ENCODE peak calls at places on chromosomes 11 and 22, in ten cellular contexts. W, N, F, Z, O, L, C, S, P and J are unnamed samples.
A peak's percentile ranks its signal among the peaks of the same experiment; 100 is the strongest.

GRCh38 chr22:32837142-32837541 is 35.6 kb downstream of the TIMP3 start:
- DNase-seq in W (no peak), N (no peak), F (no peak), Z (no peak), O (no peak), L (no peak), C (no peak), S (no peak), P (no peak), J (no peak)

GRCh38 chr11:87769626-87770025 is 405.6 kb downstream of the RAB38 start:
- DNase-seq in W (no peak), N (no peak), F (no peak), Z (no peak), O (no peak), L (no peak), C (no peak), S (no peak), P (no peak), J (no peak)

GRCh38 chr11:100827934-100828661 is 141.0 kb downstream of the ARHGAP42 start:
- DNase-seq in W (no peak), N (no peak), F (peak; percentile 55), Z (no peak), O (no peak), L (no peak), C (peak; percentile 65), S (peak; percentile 66), P (no peak), J (peak; percentile 59)

GRCh38 chr11:115464269-115464668 is 39.9 kb downstream of the CADM1 start:
- DNase-seq in W (no peak), N (no peak), F (no peak), Z (no peak), O (no peak), L (no peak), C (no peak), S (no peak), P (no peak), J (no peak)

GRCh38 chr22:23793326-23793725 is 6.6 kb downstream of the SMARCB1 start:
- DNase-seq in W (no peak), N (no peak), F (no peak), Z (no peak), O (no peak), L (no peak), C (no peak), S (no peak), P (no peak), J (no peak)

GRCh38 chr11:130585545-130585944 is 137.1 kb downstream of the ADAMTS15 start:
- DNase-seq in W (no peak), N (no peak), F (peak; percentile 26), Z (no peak), O (no peak), L (no peak), C (no peak), S (peak; percentile 18), P (no peak), J (no peak)

GRCh38 chr11:101428918-101429317 is 154.9 kb downstream of the TRPC6 start:
- DNase-seq in W (no peak), N (no peak), F (peak; percentile 42), Z (no peak), O (no peak), L (no peak), C (peak; percentile 24), S (peak; percentile 20), P (no peak), J (peak; percentile 13)

GRCh38 chr11:17386331-17387084 is 2.0 kb downstream of the KCNJ11 start:
- DNase-seq in W (peak; percentile 69), N (peak; percentile 78), F (peak; percentile 26), Z (peak; percentile 84), O (peak; percentile 67), L (peak; percentile 31), C (peak; percentile 90), S (peak; percentile 35), P (no peak), J (peak; percentile 62)

GRCh38 chr22:32752868-32753520 is 48.5 kb upstream of the TIMP3 start:
- DNase-seq in W (no peak), N (no peak), F (peak; percentile 80), Z (no peak), O (peak; percentile 4), L (no peak), C (no peak), S (peak; percentile 83), P (no peak), J (peak; percentile 52)

GRCh38 chr22:32721328-32722180 is 80.0 kb upstream of the TIMP3 start:
- DNase-seq in W (no peak), N (no peak), F (no peak), Z (no peak), O (peak; percentile 19), L (no peak), C (no peak), S (no peak), P (no peak), J (no peak)

GRCh38 chr22:43837666-43838065 is 24.6 kb downstream of the SULT4A1 start:
- DNase-seq in W (no peak), N (no peak), F (no peak), Z (no peak), O (no peak), L (no peak), C (no peak), S (peak; percentile 33), P (no peak), J (no peak)

GRCh38 chr11:18394928-18395734 is 768 bp downstream of the LDHA start:
- DNase-seq in W (no peak), N (no peak), F (peak; percentile 12), Z (peak; percentile 72), O (peak; percentile 9), L (peak; percentile 29), C (peak; percentile 38), S (peak; percentile 7), P (no peak), J (peak; percentile 48)

GRCh38 chr11:13717331-13717730 is 48.9 kb downstream of the FAR1 start:
- DNase-seq in W (no peak), N (no peak), F (peak; percentile 78), Z (no peak), O (no peak), L (no peak), C (no peak), S (peak; percentile 73), P (no peak), J (no peak)

GRCh38 chr11:70144262-70144661 is 58.8 kb upstream of the FADD start:
- DNase-seq in W (no peak), N (no peak), F (no peak), Z (no peak), O (no peak), L (no peak), C (no peak), S (no peak), P (no peak), J (no peak)

GRCh38 chr11:16818284-16818683 is 79.8 kb downstream of the C11orf58 start:
- DNase-seq in W (no peak), N (no peak), F (peak; percentile 11), Z (no peak), O (no peak), L (no peak), C (no peak), S (peak; percentile 20), P (no peak), J (no peak)

DNA sequence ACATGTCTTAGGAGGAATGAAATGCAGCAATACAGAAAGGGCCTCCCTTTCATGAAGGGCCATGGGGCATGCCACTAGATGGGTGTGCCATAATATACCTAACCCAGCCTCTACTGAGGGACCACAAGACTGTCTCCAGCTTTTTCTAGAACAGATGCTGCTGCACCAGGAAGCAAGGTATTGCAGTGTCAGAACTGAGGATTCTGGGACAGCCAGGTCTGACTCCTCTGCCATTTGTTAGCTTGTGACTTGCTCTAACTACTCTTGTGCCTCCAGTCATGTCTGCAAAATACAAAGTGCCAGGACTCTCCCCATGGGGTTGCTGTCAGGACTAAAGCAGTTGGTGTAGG is 53.2 kb downstream of the HIRA start:
- DNase-seq in W (no peak), N (no peak), F (no peak), Z (peak; percentile 11), O (no peak), L (no peak), C (no peak), S (no peak), P (no peak), J (no peak)
- H3K27ac ChIP-seq in W (no peak overlapping the region), N (no peak overlapping the region), F (no peak overlapping the region), Z (no peak overlapping the region), O (no peak overlapping the region), L (no peak overlapping the region), C (no peak overlapping the region), S (no peak overlapping the region), P (no peak overlapping the region), J (no peak overlapping the region)

DNA sequence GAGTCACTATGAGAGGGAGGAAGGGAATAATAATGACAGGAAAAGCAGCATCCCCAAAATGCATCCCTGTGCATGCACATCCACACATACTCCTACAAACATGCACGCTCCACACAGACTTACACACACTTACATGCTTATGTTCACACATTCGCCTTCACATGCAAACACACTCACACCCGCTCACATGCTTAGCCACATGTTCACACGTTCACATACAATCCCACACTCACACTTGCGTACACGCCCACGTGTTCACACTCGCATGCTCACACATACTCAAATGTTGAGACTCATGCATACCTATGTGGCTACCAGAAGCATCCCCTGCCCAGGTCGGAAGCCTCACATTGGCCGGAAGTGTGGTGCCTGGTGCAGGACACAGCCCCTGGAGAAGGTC is 372.1 kb downstream of the MN1 start:
- DNase-seq in W (no peak), N (no peak), F (no peak), Z (no peak), O (no peak), L (no peak), C (no peak), S (no peak), P (no peak), J (no peak)
- H3K27ac ChIP-seq in W (no peak overlapping the region), N (no peak overlapping the region), F (no peak overlapping the region), Z (no peak overlapping the region), O (no peak overlapping the region), L (no peak overlapping the region), C (no peak overlapping the region), S (no peak overlapping the region), P (no peak overlapping the region), J (no peak overlapping the region)

GRCh38 chr11:927871-928270 is 2.2 kb downstream of the AP2A2 start:
- DNase-seq in W (no peak), N (no peak), F (no peak), Z (no peak), O (no peak), L (peak; percentile 49), C (no peak), S (no peak), P (no peak), J (no peak)
- H3K27ac ChIP-seq in W (no peak overlapping the region), N (no peak overlapping the region), F (no peak overlapping the region), Z (no peak overlapping the region), O (no peak overlapping the region), L (peak overlapping the region; percentile 74), C (no peak overlapping the region), S (no peak overlapping the region), P (no peak overlapping the region), J (no peak overlapping the region)

DNA sequence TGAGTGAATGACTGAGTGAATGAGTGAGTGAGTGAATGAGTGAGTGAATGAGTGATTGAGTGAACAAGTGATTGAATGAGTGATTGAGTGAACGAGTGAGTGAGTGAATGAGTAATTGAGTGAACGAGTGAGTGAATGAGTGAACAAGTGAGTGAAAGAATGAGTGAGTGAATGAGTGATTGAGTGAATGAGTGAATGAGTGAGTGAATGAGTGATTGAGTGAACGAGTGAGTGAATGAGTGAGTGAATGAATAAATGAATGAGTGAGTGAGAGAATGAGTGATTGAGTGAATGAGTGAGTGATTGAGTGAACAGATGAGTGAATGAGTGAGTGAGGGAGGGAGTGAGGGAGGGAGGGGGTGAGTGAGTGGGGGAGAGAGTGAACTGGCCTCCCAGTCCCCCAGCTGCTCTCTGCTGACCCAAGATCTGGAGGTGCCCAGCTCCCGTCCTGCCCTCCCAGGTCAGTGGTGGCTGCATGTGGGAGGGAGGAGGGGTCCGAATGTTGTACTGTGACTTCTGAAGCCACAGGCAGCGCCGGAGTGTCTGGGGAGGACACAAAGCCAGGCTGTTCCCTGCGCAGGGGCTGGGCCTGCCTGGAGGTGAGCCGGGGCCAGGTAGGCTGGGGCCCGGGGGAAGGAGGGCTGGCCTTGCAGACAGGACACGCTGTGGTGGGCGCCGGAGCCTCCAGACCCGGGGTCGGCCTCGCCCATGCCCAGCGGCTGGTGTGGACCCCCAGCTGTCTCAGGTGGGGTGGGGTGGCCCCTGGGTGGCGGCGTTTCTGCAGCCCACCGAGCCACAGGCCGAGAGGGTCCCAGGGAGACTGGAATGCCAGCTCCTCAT is 17.8 kb upstream of the PIM3 start:
- DNase-seq in W (no peak), N (no peak), F (no peak), Z (no peak), O (no peak), L (no peak), C (no peak), S (no peak), P (no peak), J (no peak)
- H3K27ac ChIP-seq in W (no peak overlapping the region), N (no peak overlapping the region), F (no peak overlapping the region), Z (no peak overlapping the region), O (no peak overlapping the region), L (peak overlapping the region; percentile 13), C (peak overlapping the region; percentile 87), S (no peak overlapping the region), P (no peak overlapping the region), J (no peak overlapping the region)